ENCODE peak calls at places on chromosome 17, in four cellular contexts. R is CD4-positive, alpha-beta T cell; D is mesothelial cell of epicardium; W is PC-9. F is an unnamed sample.

GRCh38 chr17:33469911-33470310 is 176.8 kb upstream of the ASIC2 start:
- DNase-seq in R (no peak), W (no peak), D (no peak), F (peak)

GRCh38 chr17:18184143-18185007 is 747 bp downstream of the ALKBH5 start:
- DNase-seq in R (peak), D (peak), W (no peak), F (no peak)

GRCh38 chr17:2563543-2563942 is 29.9 kb upstream of the PAFAH1B1 start:
- DNase-seq in R (no peak), D (no peak), W (no peak), F (no peak)

GRCh38 chr17:48148029-48148759 is 40.6 kb downstream of the SNX11 start:
- DNase-seq in D (no peak), R (no peak), W (no peak), F (no peak)

GRCh38 chr17:9259419-9259818 is 238.1 kb downstream of the NTN1 start:
- DNase-seq in R (no peak), W (no peak), D (no peak), F (no peak)

GRCh38 chr17:15917439-15918027 is 27.4 kb upstream of the ADORA2B start:
- DNase-seq in R (no peak), W (no peak), D (no peak), F (no peak)

GRCh38 chr17:42421479-42422332 is 1.4 kb downstream of the CAVIN1 start:
- DNase-seq in R (no peak), W (no peak), D (peak), F (no peak)

GRCh38 chr17:27545562-27546229 is 85.3 kb upstream of the LGALS9 start:
- DNase-seq in D (no peak), W (no peak), R (no peak), F (no peak)

GRCh38 chr17:48530887-48531272 is at the start of gene HOXB1:
- DNase-seq in D (no peak), W (no peak), R (no peak), F (no peak)

GRCh38 chr17:79919862-79920720 is 80.9 kb upstream of the CBX4 start:
- DNase-seq in R (no peak), W (no peak), D (no peak), F (no peak)

GRCh38 chr17:9488556-9488955 is 87.1 kb downstream of the STX8 start:
- DNase-seq in R (no peak), W (no peak), D (no peak), F (no peak)

GRCh38 chr17:43714338-43715149 is 44.0 kb downstream of the SOST start:
- DNase-seq in R (no peak), W (peak), D (no peak), F (no peak)

GRCh38 chr17:58083491-58084316 is 485 bp downstream of the DYNLL2 start:
- DNase-seq in R (peak), W (peak), D (no peak), F (no peak)

GRCh38 chr17:82215095-82215971 is 2.7 kb upstream of the CCDC57 start:
- DNase-seq in W (no peak), R (no peak), D (no peak), F (no peak)

GRCh38 chr17:29615048-29615385 is 7.7 kb downstream of the CORO6 start:
- DNase-seq in W (no peak), D (no peak), R (peak), F (no peak)

GRCh38 chr17:78252111-78252634 is 20.7 kb downstream of the TMEM235 start:
- DNase-seq in D (no peak), W (no peak), R (peak), F (no peak)

GRCh38 chr17:39099686-39100293 is 51.6 kb downstream of the PLXDC1 start:
- DNase-seq in W (no peak), D (no peak), R (no peak), F (no peak)

GRCh38 chr17:44546711-44547606 is 10.3 kb upstream of the FZD2 start:
- DNase-seq in D (no peak), W (peak), R (no peak), F (no peak)

GRCh38 chr17:32461853-32462617 is 17.7 kb downstream of the PSMD11 start:
- DNase-seq in R (peak), D (no peak), W (no peak), F (no peak)

GRCh38 chr17:34006126-34006525 is 249.0 kb upstream of the CCL2 start:
- DNase-seq in D (no peak), W (no peak), R (no peak), F (no peak)

GRCh38 chr17:73643012-73643845 is 1.0 kb downstream of the SDK2 start:
- DNase-seq in D (no peak), W (no peak), R (peak), F (no peak)

GRCh38 chr17:57708401-57708800 is 36.7 kb downstream of the CCDC182 start:
- DNase-seq in D (no peak), R (no peak), W (no peak), F (no peak)

GRCh38 chr17:66549312-66549705 is 246.9 kb downstream of the PRKCA start:
- DNase-seq in R (no peak), W (no peak), D (no peak), F (peak)

GRCh38 chr17:78706271-78706915 is 75.7 kb downstream of the CYTH1 start:
- DNase-seq in D (no peak), R (no peak), W (peak), F (no peak)

F was measured in GM04503.